ENCODE peak calls at places on chromosomes 5 and 9, in seven cellular contexts. One of them, this sample, is unnamed. For H3K4me1, the result is how much of the 10 kb centered on the place peaks cover.

GRCh38 chr5:1299511-1299850 is 4.6 kb upstream of the TERT start:
- DNase-seq in body of pancreas: no peak
- DNase-seq in mesenchymal stem cell: no peak
- DNase-seq in mammary epithelial cell: no peak
- DNase-seq in GM23338: no peak
- DNase-seq in A549: no peak
- DNase-seq in pancreas: no peak
- DNase-seq in this sample: peak

GRCh38 chr5:53071738-53072137 is 37.8 kb downstream of the MOCS2 start:
- DNase-seq in GM23338: no peak
- DNase-seq in pancreas: no peak
- DNase-seq in A549: no peak
- DNase-seq in mammary epithelial cell: no peak
- DNase-seq in mesenchymal stem cell: peak
- DNase-seq in body of pancreas: no peak
- DNase-seq in this sample: no peak

GRCh38 chr5:109740329-109740728 is 50.6 kb downstream of the MAN2A1 start:
- DNase-seq in A549: no peak
- DNase-seq in GM23338: peak
- DNase-seq in pancreas: peak
- DNase-seq in mesenchymal stem cell: peak
- DNase-seq in mammary epithelial cell: peak
- DNase-seq in body of pancreas: no peak
- DNase-seq in this sample: no peak

GRCh38 chr9:22244141-22245011 is 202.2 kb upstream of the DMRTA1 start:
- DNase-seq in pancreas: no peak
- DNase-seq in GM23338: peak
- DNase-seq in body of pancreas: peak
- DNase-seq in mammary epithelial cell: peak
- DNase-seq in mesenchymal stem cell: peak
- DNase-seq in A549: peak
- DNase-seq in this sample: no peak

GRCh38 chr9:89427621-89428221 is 70.2 kb downstream of the SEMA4D start:
- DNase-seq in A549: no peak
- DNase-seq in GM23338: no peak
- DNase-seq in body of pancreas: no peak
- DNase-seq in mammary epithelial cell: no peak
- DNase-seq in mesenchymal stem cell: no peak
- DNase-seq in pancreas: no peak
- DNase-seq in this sample: no peak

GRCh38 chr5:1778138-1779020 is 21.3 kb downstream of the MRPL36 start:
- DNase-seq in A549: no peak
- DNase-seq in mesenchymal stem cell: no peak
- DNase-seq in mammary epithelial cell: no peak
- DNase-seq in body of pancreas: no peak
- DNase-seq in pancreas: no peak
- DNase-seq in GM23338: no peak
- DNase-seq in this sample: peak

GRCh38 chr9:133184971-133185370 is 21.3 kb upstream of the GBGT1 start:
- DNase-seq in A549: peak
- DNase-seq in mammary epithelial cell: peak
- DNase-seq in mesenchymal stem cell: peak
- DNase-seq in pancreas: no peak
- DNase-seq in GM23338: peak
- DNase-seq in body of pancreas: peak
- DNase-seq in this sample: peak

GRCh38 chr5:13567819-13568218 is 376.7 kb downstream of the DNAH5 start:
- DNase-seq in mesenchymal stem cell: peak
- DNase-seq in body of pancreas: no peak
- DNase-seq in pancreas: no peak
- DNase-seq in A549: peak
- DNase-seq in mammary epithelial cell: peak
- DNase-seq in GM23338: no peak
- DNase-seq in this sample: no peak

GRCh38 chr5:168425997-168426863 is 60.0 kb upstream of the RARS1 start:
- DNase-seq in pancreas: no peak
- DNase-seq in GM23338: no peak
- DNase-seq in A549: no peak
- DNase-seq in body of pancreas: no peak
- DNase-seq in mammary epithelial cell: no peak
- DNase-seq in mesenchymal stem cell: no peak
- DNase-seq in this sample: no peak

GRCh38 chr5:112642885-112643284 is 94.8 kb upstream of the APC start:
- DNase-seq in A549: no peak
- DNase-seq in body of pancreas: no peak
- DNase-seq in GM23338: no peak
- DNase-seq in pancreas: no peak
- DNase-seq in mammary epithelial cell: no peak
- DNase-seq in mesenchymal stem cell: no peak
- DNase-seq in this sample: no peak

GRCh38 chr5:75089137-75089536 is 36.8 kb upstream of the GCNT4 start:
- DNase-seq in mesenchymal stem cell: no peak
- DNase-seq in A549: no peak
- DNase-seq in body of pancreas: no peak
- DNase-seq in GM23338: no peak
- DNase-seq in mammary epithelial cell: peak
- DNase-seq in pancreas: no peak
- DNase-seq in this sample: no peak

GRCh38 chr9:37486616-37487544 is 1.1 kb downstream of the POLR1E start:
- DNase-seq in mammary epithelial cell: peak
- DNase-seq in A549: no peak
- DNase-seq in body of pancreas: peak
- DNase-seq in GM23338: no peak
- DNase-seq in mesenchymal stem cell: peak
- DNase-seq in pancreas: no peak
- DNase-seq in this sample: peak

GRCh38 chr9:98985596-98985995 is 41.9 kb downstream of the COL15A1 start:
- DNase-seq in pancreas: no peak
- DNase-seq in GM23338: no peak
- DNase-seq in A549: no peak
- DNase-seq in mesenchymal stem cell: no peak
- DNase-seq in body of pancreas: no peak
- DNase-seq in mammary epithelial cell: no peak
- DNase-seq in this sample: no peak

GRCh38 chr5:821504-821903 is 29.3 kb downstream of the ZDHHC11 start:
- DNase-seq in mesenchymal stem cell: no peak
- DNase-seq in A549: no peak
- DNase-seq in mammary epithelial cell: no peak
- DNase-seq in GM23338: no peak
- DNase-seq in pancreas: no peak
- DNase-seq in body of pancreas: no peak
- DNase-seq in this sample: no peak

GRCh38 chr5:43661102-43661501 is 58.1 kb downstream of the NNT start:
- DNase-seq in mammary epithelial cell: peak
- DNase-seq in GM23338: peak
- DNase-seq in A549: peak
- DNase-seq in pancreas: no peak
- DNase-seq in mesenchymal stem cell: peak
- DNase-seq in body of pancreas: peak
- DNase-seq in this sample: no peak

GRCh38 chr5:34923694-34924461 is 5.5 kb upstream of the DNAJC21 start:
- DNase-seq in pancreas: no peak
- DNase-seq in GM23338: no peak
- DNase-seq in mammary epithelial cell: peak
- DNase-seq in mesenchymal stem cell: peak
- DNase-seq in body of pancreas: peak
- DNase-seq in A549: peak
- DNase-seq in this sample: no peak

GRCh38 chr9:129714393-129715051 is 38.3 kb downstream of the PTGES start:
- DNase-seq in A549: no peak
- DNase-seq in mammary epithelial cell: no peak
- DNase-seq in mesenchymal stem cell: no peak
- DNase-seq in pancreas: no peak
- DNase-seq in body of pancreas: no peak
- DNase-seq in GM23338: no peak
- DNase-seq in this sample: no peak

GRCh38 chr5:126605525-126605924 is 4.8 kb downstream of the PHAX start:
- DNase-seq in mesenchymal stem cell: no peak
- DNase-seq in pancreas: no peak
- DNase-seq in body of pancreas: no peak
- DNase-seq in mammary epithelial cell: no peak
- DNase-seq in A549: no peak
- DNase-seq in GM23338: no peak
- DNase-seq in this sample: no peak

GRCh38 chr9:88745281-88746001 is 210.5 kb downstream of the NXNL2 start:
- DNase-seq in GM23338: no peak
- DNase-seq in mammary epithelial cell: no peak
- DNase-seq in mesenchymal stem cell: peak
- DNase-seq in pancreas: no peak
- DNase-seq in A549: no peak
- DNase-seq in body of pancreas: peak
- DNase-seq in this sample: no peak

GRCh38 chr5:107242411-107242810 is 428.3 kb downstream of the EFNA5 start:
- DNase-seq in A549: no peak
- DNase-seq in mammary epithelial cell: peak
- DNase-seq in GM23338: no peak
- DNase-seq in mesenchymal stem cell: no peak
- DNase-seq in body of pancreas: no peak
- DNase-seq in pancreas: no peak
- DNase-seq in this sample: no peak

GRCh38 chr9:117343416-117343815 is 71.4 kb downstream of the ASTN2 start:
- DNase-seq in body of pancreas: no peak
- DNase-seq in mammary epithelial cell: peak
- DNase-seq in pancreas: no peak
- DNase-seq in A549: no peak
- DNase-seq in mesenchymal stem cell: peak
- DNase-seq in GM23338: no peak
- DNase-seq in this sample: no peak

GRCh38 chr5:94693845-94694370 is 75.4 kb downstream of the SLF1 start:
- DNase-seq in A549: no peak
- DNase-seq in body of pancreas: no peak
- DNase-seq in mesenchymal stem cell: no peak
- DNase-seq in GM23338: no peak
- DNase-seq in mammary epithelial cell: no peak
- DNase-seq in pancreas: no peak
- DNase-seq in this sample: no peak

GRCh38 chr9:113921366-113921765 is 45.3 kb downstream of the ZNF618 start:
- DNase-seq in GM23338: no peak
- DNase-seq in mammary epithelial cell: no peak
- DNase-seq in A549: no peak
- DNase-seq in mesenchymal stem cell: peak
- DNase-seq in body of pancreas: no peak
- DNase-seq in pancreas: no peak
- DNase-seq in this sample: no peak

GRCh38 chr9:89481161-89481915 is 16.6 kb downstream of the SEMA4D start:
- DNase-seq in mammary epithelial cell: no peak
- DNase-seq in pancreas: no peak
- DNase-seq in body of pancreas: no peak
- DNase-seq in A549: no peak
- DNase-seq in mesenchymal stem cell: no peak
- DNase-seq in GM23338: no peak
- DNase-seq in this sample: no peak

GRCh38 chr9:108478871-108479332 is 376.9 kb downstream of the ACTL7B start:
- DNase-seq in mammary epithelial cell: peak
- DNase-seq in A549: peak
- DNase-seq in pancreas: no peak
- DNase-seq in mesenchymal stem cell: peak
- DNase-seq in body of pancreas: no peak
- DNase-seq in GM23338: no peak
- DNase-seq in this sample: no peak

DNA sequence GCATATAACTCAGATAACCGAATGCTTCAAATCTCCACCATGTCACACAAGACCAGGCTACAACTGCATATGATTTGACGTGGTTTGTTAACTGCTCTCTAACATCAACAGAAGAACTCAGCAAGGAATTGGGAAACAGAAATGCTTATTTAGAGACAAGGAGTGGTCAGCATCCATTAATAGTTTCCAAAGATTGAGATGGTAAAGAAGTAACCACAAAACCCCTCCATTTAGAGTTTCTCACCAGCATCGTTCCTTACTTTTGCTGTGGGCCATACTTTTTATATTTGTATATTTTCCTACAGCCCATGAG is 25.2 kb downstream of the DPYSL3 start:
- DNase-seq in A549: no peak
- DNase-seq in body of pancreas: no peak
- DNase-seq in mammary epithelial cell: no peak
- DNase-seq in GM23338: no peak
- DNase-seq in mesenchymal stem cell: peak
- DNase-seq in pancreas: no peak
- DNase-seq in this sample: no peak
- H3K4me1 ChIP-seq in A549: under half
- H3K4me1 ChIP-seq in body of pancreas: under half
- H3K4me1 ChIP-seq in mammary epithelial cell: under half
- H3K4me1 ChIP-seq in GM23338: half or more
- H3K4me1 ChIP-seq in mesenchymal stem cell: under half
- H3K4me1 ChIP-seq in pancreas: under half
- H3K4me1 ChIP-seq in this sample: under half

DNA sequence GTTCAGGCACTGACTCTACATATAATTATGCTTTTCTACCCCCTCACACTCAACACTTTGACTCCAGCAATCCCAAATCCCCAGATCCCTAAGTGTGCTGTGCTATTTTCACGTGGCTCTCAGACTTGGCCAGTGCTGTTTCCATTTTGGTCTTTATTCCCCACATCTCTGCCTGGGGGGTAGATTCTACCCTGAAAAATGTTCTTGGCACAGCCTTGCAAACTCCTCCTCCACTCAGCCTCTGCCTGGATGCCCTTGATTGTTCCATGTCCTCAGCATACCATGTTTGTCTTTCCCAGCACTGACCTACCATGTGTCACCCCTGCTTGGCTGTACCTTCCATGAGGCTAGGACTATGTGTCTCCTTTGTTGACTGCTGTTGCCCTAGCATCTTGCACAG is 43.0 kb downstream of the FXN start:
- DNase-seq in GM23338: no peak
- DNase-seq in body of pancreas: peak
- DNase-seq in A549: no peak
- DNase-seq in pancreas: no peak
- DNase-seq in mammary epithelial cell: no peak
- DNase-seq in mesenchymal stem cell: no peak
- DNase-seq in this sample: no peak
- H3K4me1 ChIP-seq in GM23338: under half
- H3K4me1 ChIP-seq in body of pancreas: under half
- H3K4me1 ChIP-seq in A549: under half
- H3K4me1 ChIP-seq in pancreas: under half
- H3K4me1 ChIP-seq in mammary epithelial cell: under half
- H3K4me1 ChIP-seq in mesenchymal stem cell: under half
- H3K4me1 ChIP-seq in this sample: under half

GRCh38 chr9:134768332-134769083 is 112.1 kb upstream of the FCN2 start:
- DNase-seq in GM23338: no peak
- DNase-seq in pancreas: no peak
- DNase-seq in body of pancreas: peak
- DNase-seq in mammary epithelial cell: no peak
- DNase-seq in A549: no peak
- DNase-seq in mesenchymal stem cell: no peak
- DNase-seq in this sample: no peak
- H3K4me1 ChIP-seq in GM23338: under half
- H3K4me1 ChIP-seq in pancreas: under half
- H3K4me1 ChIP-seq in body of pancreas: under half
- H3K4me1 ChIP-seq in mammary epithelial cell: under half
- H3K4me1 ChIP-seq in A549: under half
- H3K4me1 ChIP-seq in mesenchymal stem cell: under half
- H3K4me1 ChIP-seq in this sample: under half

DNA sequence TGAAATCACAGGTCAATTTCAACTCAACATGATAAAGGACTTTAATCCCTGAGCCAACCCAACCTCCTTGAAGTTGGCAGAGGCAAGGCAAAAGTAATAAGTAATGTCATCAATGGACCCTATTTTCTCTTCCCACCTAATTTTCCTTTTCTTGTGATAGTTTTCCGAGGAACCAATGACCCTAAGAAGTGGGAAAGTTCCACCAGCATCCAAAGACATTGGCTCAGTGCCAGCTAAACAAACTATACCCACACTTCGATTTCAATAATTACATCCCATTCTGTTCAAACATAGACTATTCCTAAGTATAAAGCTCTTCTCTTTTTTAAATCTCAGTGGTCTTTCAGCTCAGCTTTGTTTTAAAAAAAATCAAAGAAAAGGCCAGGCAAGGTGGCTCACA is 23.6 kb downstream of the RFK start:
- DNase-seq in GM23338: no peak
- DNase-seq in A549: no peak
- DNase-seq in mammary epithelial cell: no peak
- DNase-seq in body of pancreas: no peak
- DNase-seq in pancreas: no peak
- DNase-seq in mesenchymal stem cell: no peak
- DNase-seq in this sample: no peak
- H3K4me1 ChIP-seq in GM23338: under half
- H3K4me1 ChIP-seq in A549: half or more
- H3K4me1 ChIP-seq in mammary epithelial cell: under half
- H3K4me1 ChIP-seq in body of pancreas: half or more
- H3K4me1 ChIP-seq in pancreas: half or more
- H3K4me1 ChIP-seq in mesenchymal stem cell: under half
- H3K4me1 ChIP-seq in this sample: under half

This sample was measured in suprapubic skin.